ENCODE peak calls at places on chromosomes 4 and X, in five cellular contexts. D is bronchial epithelial cell, B is kidney epithelial cell, S is fibroblast of pulmonary artery, Z is endodermal cell. U is an unnamed sample.

GRCh38 chr4:71064521-71064920 is 71.1 kb downstream of the DCK start:
- DNase-seq in Z (no peak), B (no peak), S (no peak), D (no peak), U (no peak)

GRCh38 chr4:77050962-77051361 is 24.8 kb downstream of the CCNI start:
- DNase-seq in D (no peak), Z (no peak), B (no peak), S (no peak), U (no peak)

GRCh38 chr4:28690890-28691289 is 1830.2 kb downstream of the STIM2 start:
- DNase-seq in D (no peak), S (no peak), B (no peak), Z (no peak), U (no peak)

GRCh38 chr4:153079824-153080486 is 124.3 kb upstream of the TRIM2 start:
- DNase-seq in B (no peak), Z (no peak), D (no peak), S (no peak), U (no peak)

GRCh38 chr4:32133141-32133540 is 1413.0 kb downstream of the PCDH7 start:
- DNase-seq in Z (no peak), D (peak; percentile 61), S (peak; percentile 46), B (no peak), U (no peak)

GRCh38 chr4:129565214-129565613 is 469.3 kb downstream of the C4orf33 start:
- DNase-seq in B (no peak), D (no peak), Z (no peak), S (no peak), U (no peak)

GRCh38 chr4:185339941-185340340 is 55.8 kb downstream of the LRP2BP start:
- DNase-seq in S (no peak), Z (no peak), B (no peak), D (no peak), U (no peak)

GRCh38 chr4:87949961-87950360 is 25.6 kb upstream of the SPP1 start:
- DNase-seq in D (peak; percentile 62), Z (no peak), B (peak; percentile 69), S (peak; percentile 34), U (no peak)

GRCh38 chrX:145816607-145817298 is 876 bp upstream of the SLITRK2 start:
- DNase-seq in B (no peak), S (no peak), Z (peak; percentile 36), D (no peak), U (no peak)

GRCh38 chrX:9842541-9842940 is 56.3 kb downstream of the SHROOM2 start:
- DNase-seq in B (no peak), D (no peak), S (no peak), Z (peak; percentile 69), U (no peak)

GRCh38 chr4:185865901-185866328 is 53.9 kb upstream of the SORBS2 start:
- DNase-seq in S (peak; percentile 80), B (no peak), D (peak; percentile 82), Z (no peak), U (no peak)

GRCh38 chrX:48728653-48729052 is 32.1 kb downstream of the SUV39H1 start:
- DNase-seq in B (no peak), D (no peak), S (no peak), Z (no peak), U (no peak)

GRCh38 chrX:25015486-25016360 is at the start of gene ARX:
- DNase-seq in S (peak; percentile 55), B (no peak), Z (peak; percentile 96), D (peak; percentile 47), U (peak; percentile 67)

GRCh38 chr4:38314663-38315062 is 349.3 kb upstream of the KLF3 start:
- DNase-seq in S (no peak), B (no peak), Z (no peak), D (peak; percentile 95), U (no peak)

GRCh38 chr4:41324861-41325260 is 68.1 kb downstream of the UCHL1 start:
- DNase-seq in B (no peak), Z (no peak), D (no peak), S (no peak), U (no peak)

GRCh38 chrX:20267924-20268701 is 1.4 kb upstream of the RPS6KA3 start:
- DNase-seq in Z (peak; percentile 82), B (no peak), D (no peak), S (peak; percentile 28), U (peak; percentile 21)

GRCh38 chrX:38335382-38335781 is 8.1 kb upstream of the RPGR start:
- DNase-seq in D (no peak), Z (no peak), B (no peak), S (no peak), U (no peak)
- TF ChIP-seq CTCF in D (no peak), Z (no peak), B (no peak), S (peak; percentile 39), U (no peak)

GRCh38 chr4:52588097-52588496 is 71.0 kb downstream of the USP46 start:
- DNase-seq in B (no peak), S (peak; percentile 23), D (no peak), Z (peak; percentile 88), U (peak; percentile 53)
- TF ChIP-seq CTCF in B (peak; percentile 52), S (peak; percentile 52), D (peak; percentile 63), Z (peak; percentile 83), U (peak; percentile 42)

DNA sequence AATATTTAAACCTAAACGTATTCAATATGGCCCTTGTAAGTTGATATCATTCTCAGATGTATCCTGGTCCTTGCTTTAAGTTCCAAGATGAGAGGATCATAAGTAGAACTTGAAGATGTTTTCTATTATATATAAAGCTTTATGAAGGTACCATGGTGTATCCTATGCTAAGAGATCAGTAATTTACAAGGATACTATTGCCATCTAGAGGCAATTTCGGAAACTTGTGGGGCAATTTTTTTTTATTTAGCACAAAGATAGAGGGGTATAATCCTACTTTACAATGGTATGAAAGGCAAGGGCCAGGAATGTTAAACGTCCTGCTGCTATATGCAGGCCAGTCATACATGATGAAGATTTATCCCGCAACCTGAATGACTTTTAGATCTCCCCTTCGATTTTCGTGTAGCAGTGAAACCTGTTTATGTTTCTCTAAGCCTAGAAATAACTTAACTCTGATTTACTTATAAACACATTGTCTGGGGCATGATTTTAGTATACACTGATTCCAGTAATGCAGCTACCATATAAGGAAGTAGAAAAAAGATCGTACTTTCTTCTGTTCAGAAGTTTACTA is 2.5 kb downstream of the SLC25A31 start:
- DNase-seq in S (peak; percentile 69), D (peak; percentile 59), Z (no peak), B (no peak), U (no peak)
- TF ChIP-seq CTCF in S (peak; percentile 60), D (peak; percentile 33), Z (peak; percentile 78), B (peak; percentile 50), U (peak; percentile 34)

GRCh38 chrX:50988649-50989048 is 78.1 kb downstream of the BMP15 start:
- DNase-seq in Z (peak; percentile 63), D (peak; percentile 28), S (peak; percentile 39), B (no peak), U (peak; percentile 25)
- TF ChIP-seq CTCF in Z (peak; percentile 73), D (peak; percentile 46), S (peak; percentile 55), B (peak; percentile 53), U (peak; percentile 32)

DNA sequence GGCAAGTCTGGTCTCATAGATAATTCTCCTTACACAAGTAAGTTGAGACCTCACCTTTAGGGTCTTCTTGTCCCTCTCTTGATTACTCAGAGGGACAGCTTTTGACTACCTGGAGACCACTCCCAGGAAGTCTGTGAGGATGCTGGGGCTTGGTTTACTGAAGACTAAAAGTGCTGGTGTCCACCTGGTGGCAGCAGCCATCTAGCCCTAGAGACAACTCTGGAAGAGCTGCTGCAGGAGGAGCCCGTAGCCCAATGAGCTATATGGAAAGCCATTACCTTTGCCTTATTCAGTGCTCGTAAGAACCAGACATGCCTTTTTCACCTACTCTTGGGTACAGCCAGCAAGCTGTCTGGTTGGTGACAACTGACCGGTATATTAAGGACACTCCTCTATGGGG is 7.3 kb downstream of the FGFBP2 start:
- DNase-seq in S (peak; percentile 23), D (peak; percentile 45), Z (no peak), B (no peak), U (no peak)
- TF ChIP-seq CTCF in S (peak; percentile 33), D (peak; percentile 55), Z (no peak), B (peak; percentile 45), U (no peak)

GRCh38 chrX:152445926-152446325 is 5.2 kb downstream of the GABRA3 start:
- DNase-seq in S (no peak), D (no peak), Z (no peak), B (no peak), U (no peak)

GRCh38 chrX:152450076-152450475 is 1.0 kb downstream of the GABRA3 start:
- DNase-seq in B (no peak), S (no peak), D (no peak), Z (peak; percentile 44), U (no peak)

DNA sequence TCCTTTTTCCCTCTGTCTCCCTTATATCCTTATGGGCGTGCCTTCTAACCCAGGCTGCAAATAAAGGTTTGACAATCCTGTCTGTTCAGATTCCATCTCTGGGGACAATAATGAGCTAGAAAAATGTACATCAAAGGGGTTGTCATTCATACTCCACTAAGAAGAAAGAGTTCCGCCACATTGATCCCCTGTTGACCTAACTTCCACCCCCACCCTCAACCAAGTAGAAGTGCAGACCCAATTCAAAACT is 541 bp upstream of the GABRA3 start:
- DNase-seq in D (no peak), B (no peak), S (no peak), Z (no peak), U (no peak)
- TF ChIP-seq CTCF in D (no peak), B (no peak), S (no peak), Z (no peak), U (no peak)

U was measured in endothelial cell.